ENCODE peak calls at places on chromosomes 3 and 15, in eight cellular contexts. R is PC-3, Q is hepatocyte, H is upper lobe of left lung, T is lower lobe of right lung, X is Panc1, C is left lung, N is adrenal gland. I is an unnamed sample.

GRCh38 chr3:133821767-133822638 is 16.4 kb downstream of the SRPRB start:
- DNase-seq in R (peak; percentile 66), Q (peak; percentile 46), H (no peak), T (no peak), X (peak; percentile 91), C (no peak), N (peak; percentile 93), I (peak; percentile 68)

GRCh38 chr3:84125201-84125721 is 833.5 kb upstream of the CADM2 start:
- DNase-seq in R (no peak), Q (no peak), H (peak; percentile 51), T (peak; percentile 32), X (no peak), C (peak; percentile 54), N (no peak), I (no peak)

GRCh38 chr3:184345678-184346144 is 8.3 kb downstream of the FAM131A start:
- DNase-seq in R (peak; percentile 86), Q (peak; percentile 89), H (no peak), T (peak; percentile 74), X (no peak), C (peak; percentile 80), N (peak; percentile 96), I (no peak)

GRCh38 chr15:67331676-67332075 is 77.1 kb downstream of the IQCH start:
- DNase-seq in R (no peak), Q (no peak), H (no peak), T (no peak), X (no peak), C (no peak), N (peak; percentile 51), I (no peak)

GRCh38 chr15:35827949-35828348 is 282.0 kb upstream of the DPH6 start:
- DNase-seq in R (no peak), Q (no peak), H (no peak), T (no peak), X (no peak), C (no peak), N (no peak), I (no peak)

GRCh38 chr3:157135671-157136396 is 24.1 kb downstream of the CCNL1 start:
- DNase-seq in R (peak; percentile 85), Q (peak; percentile 53), H (no peak), T (no peak), X (no peak), C (no peak), N (peak; percentile 85), I (no peak)

GRCh38 chr15:78374436-78375393 is 34.6 kb downstream of the CRABP1 start:
- DNase-seq in R (peak; percentile 88), Q (peak; percentile 85), H (peak; percentile 58), T (peak; percentile 52), X (no peak), C (peak; percentile 62), N (no peak), I (peak; percentile 55)

GRCh38 chr3:18657858-18658820 is 233.0 kb upstream of the SATB1 start:
- DNase-seq in R (peak; percentile 61), Q (peak; percentile 5), H (no peak), T (no peak), X (no peak), C (no peak), N (no peak), I (no peak)

GRCh38 chr3:87359807-87360206 is 83.4 kb upstream of the POU1F1 start:
- DNase-seq in R (peak; percentile 86), Q (no peak), H (no peak), T (no peak), X (no peak), C (no peak), N (no peak), I (no peak)

GRCh38 chr15:60975951-60976350 is 253.2 kb downstream of the RORA start:
- DNase-seq in R (no peak), Q (no peak), H (peak; percentile 24), T (no peak), X (no peak), C (no peak), N (no peak), I (no peak)

GRCh38 chr3:126746395-126747177 is 42.5 kb downstream of the CHCHD6 start:
- DNase-seq in R (peak; percentile 3), Q (peak; percentile 60), H (no peak), T (peak; percentile 74), X (no peak), C (no peak), N (peak; percentile 72), I (no peak)

GRCh38 chr3:24359645-24360462 is 134.8 kb downstream of the THRB start:
- DNase-seq in R (peak; percentile 32), Q (no peak), H (no peak), T (no peak), X (no peak), C (no peak), N (no peak), I (no peak)

GRCh38 chr15:31296304-31297220 is 30.1 kb upstream of the KLF13 start:
- DNase-seq in R (peak; percentile 90), Q (peak; percentile 74), H (peak; percentile 81), T (peak; percentile 76), X (no peak), C (peak; percentile 87), N (peak; percentile 49), I (peak; percentile 53)

GRCh38 chr3:192033246-192033645 is 572.3 kb downstream of the PYDC2 start:
- DNase-seq in R (no peak), Q (no peak), H (no peak), T (no peak), X (no peak), C (no peak), N (no peak), I (no peak)

GRCh38 chr15:73258271-73259108 is 110.3 kb downstream of the HCN4 start:
- DNase-seq in R (no peak), Q (no peak), H (no peak), T (no peak), X (no peak), C (no peak), N (no peak), I (no peak)

GRCh38 chr15:83656943-83657528 is 3.1 kb downstream of the ADAMTSL3 start:
- DNase-seq in R (no peak), Q (no peak), H (no peak), T (no peak), X (no peak), C (no peak), N (no peak), I (no peak)

GRCh38 chr15:83656192-83656591 is 2.3 kb downstream of the ADAMTSL3 start:
- DNase-seq in R (no peak), Q (no peak), H (no peak), T (no peak), X (no peak), C (no peak), N (no peak), I (no peak)

GRCh38 chr15:83654379-83655236 is 685 bp downstream of the ADAMTSL3 start:
- DNase-seq in R (peak; percentile 12), Q (peak; percentile 41), H (peak; percentile 81), T (no peak), X (no peak), C (peak; percentile 77), N (no peak), I (no peak)

GRCh38 chr15:83653639-83654378 is at the start of gene ADAMTSL3:
- DNase-seq in R (peak; percentile 74), Q (peak; percentile 77), H (peak; percentile 96), T (peak; percentile 81), X (no peak), C (peak; percentile 90), N (no peak), I (no peak)

DNA sequence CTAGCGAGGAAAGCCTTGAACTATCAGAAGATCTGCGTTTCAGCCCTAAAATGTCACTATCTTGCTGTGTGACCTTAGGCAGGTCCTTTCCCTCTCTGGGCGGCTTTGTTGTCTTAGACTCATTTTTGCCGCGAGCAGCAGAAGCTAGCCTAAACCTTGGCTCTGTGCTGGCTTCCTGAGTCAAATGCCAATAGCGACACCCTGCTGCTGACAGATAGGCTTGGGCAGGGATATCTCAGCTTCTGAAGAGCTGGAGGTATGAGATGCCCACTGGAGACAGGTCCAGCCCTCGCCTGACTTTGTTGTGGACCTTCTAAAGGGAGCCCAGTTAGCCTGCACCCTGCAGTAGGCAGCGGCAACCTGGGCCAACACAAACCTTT is 1.3 kb downstream of the ADAMTSL3 start:
- DNase-seq in R (no peak), Q (no peak), H (no peak), T (no peak), X (no peak), C (no peak), N (no peak), I (no peak)
- H3K4me3 ChIP-seq in R (peak overlapping the region; percentile 84), Q (no peak overlapping the region), H (peak overlapping the region; percentile 50), T (peak overlapping the region; percentile 59), X (no peak overlapping the region), C (no peak overlapping the region), N (no peak overlapping the region), I (no peak overlapping the region)

GRCh38 chr3:11437506-11437905 is 165.3 kb downstream of the ATG7 start:
- DNase-seq in R (no peak), Q (no peak), H (no peak), T (no peak), X (no peak), C (no peak), N (no peak), I (no peak)

GRCh38 chr3:11436775-11437174 is 164.6 kb downstream of the ATG7 start:
- DNase-seq in R (no peak), Q (no peak), H (no peak), T (no peak), X (no peak), C (no peak), N (no peak), I (no peak)

GRCh38 chr3:11434017-11434526 is 161.9 kb downstream of the ATG7 start:
- DNase-seq in R (no peak), Q (peak; percentile 49), H (no peak), T (no peak), X (no peak), C (no peak), N (peak; percentile 68), I (no peak)

GRCh38 chr3:11435420-11435819 is 163.2 kb downstream of the ATG7 start:
- DNase-seq in R (no peak), Q (no peak), H (no peak), T (no peak), X (no peak), C (no peak), N (no peak), I (no peak)

GRCh38 chr3:11434697-11435096 is 162.5 kb downstream of the ATG7 start:
- DNase-seq in R (no peak), Q (no peak), H (no peak), T (no peak), X (no peak), C (no peak), N (no peak), I (no peak)
- H3K27ac ChIP-seq in R (no peak overlapping the region), Q (peak overlapping the region; percentile 47), H (peak overlapping the region; percentile 27), T (peak overlapping the region; percentile 47), X (peak overlapping the region; percentile 48), C (peak overlapping the region; percentile 38), N (peak overlapping the region; percentile 78), I (no peak overlapping the region)

DNA sequence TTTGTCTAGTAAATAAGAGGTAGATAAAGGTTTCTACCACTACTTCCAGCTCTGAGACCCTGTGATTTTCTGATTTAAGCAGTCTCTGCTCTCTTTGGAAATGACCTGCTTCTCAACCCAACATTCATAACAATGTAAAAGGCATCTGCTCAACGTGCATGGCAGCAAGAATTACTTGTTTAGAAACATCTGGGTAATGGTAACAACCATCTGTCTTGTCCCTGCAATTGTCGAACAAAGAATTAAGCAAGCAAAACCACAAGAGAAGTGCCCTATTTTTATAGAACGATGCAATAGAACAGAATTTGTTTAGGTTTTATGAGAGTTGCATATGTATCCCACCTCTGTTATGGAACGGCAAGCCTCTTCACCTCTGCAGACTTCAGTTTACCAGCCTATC is 7.1 kb upstream of the FSIP1 start:
- DNase-seq in R (no peak), Q (no peak), H (no peak), T (no peak), X (no peak), C (no peak), N (no peak), I (no peak)
- H3K4me1 ChIP-seq in R (peaks cover 43% of the 10 kb centered on the region), Q (peaks cover 8% of the 10 kb centered on the region), H (peaks cover 11% of the 10 kb centered on the region), T (peaks cover 7% of the 10 kb centered on the region), X (peaks cover 18% of the 10 kb centered on the region), C (peaks cover 14% of the 10 kb centered on the region), N (no peaks in the 10 kb centered on the region), I (peaks cover 17% of the 10 kb centered on the region)

GRCh38 chr3:129060276-129061076 is at the start of gene GP9:
- DNase-seq in R (no peak), Q (no peak), H (peak; percentile 52), T (peak; percentile 36), X (no peak), C (no peak), N (no peak), I (no peak)
- H3K4me3 ChIP-seq in R (no peak within 1 kb of the TSS), Q (no peak within 1 kb of the TSS), H (no peak within 1 kb of the TSS), T (no peak within 1 kb of the TSS), X (no peak within 1 kb of the TSS), C (no peak within 1 kb of the TSS), N (no peak within 1 kb of the TSS), I (no peak within 1 kb of the TSS)

I was measured in SJCRH30.